ENCODE peak calls at places on chromosome 18, in nine cellular contexts. F, K, S, N, C, T, H, M and P are unnamed samples.

GRCh38 chr18:54612237-54612636 is 21.2 kb downstream of the DYNAP start:
- DNase-seq in F (no peak), K (no peak), S (no peak), N (no peak), C (no peak), T (no peak), H (no peak), M (no peak), P (no peak)

GRCh38 chr18:70288851-70289328 is at the start of gene SOCS6:
- DNase-seq in F (peak), K (peak), S (no peak), N (peak), C (peak), T (peak), H (peak), M (peak), P (no peak)

GRCh38 chr18:59631583-59632181 is 65.5 kb downstream of the CCBE1 start:
- DNase-seq in F (no peak), K (no peak), S (peak), N (peak), C (no peak), T (no peak), H (no peak), M (no peak), P (no peak)

GRCh38 chr18:74524097-74524496 is 10.2 kb upstream of the CNDP1 start:
- DNase-seq in F (no peak), K (no peak), S (peak), N (no peak), C (no peak), T (no peak), H (no peak), M (no peak), P (no peak)

GRCh38 chr18:32771169-32771751 is 1.6 kb downstream of the KLHL14 start:
- DNase-seq in F (no peak), K (no peak), S (no peak), N (peak), C (no peak), T (peak), H (no peak), M (no peak), P (no peak)

GRCh38 chr18:79884963-79885728 is 66.3 kb downstream of the SLC66A2 start:
- DNase-seq in F (no peak), K (no peak), S (no peak), N (no peak), C (peak), T (no peak), H (peak), M (no peak), P (peak)

GRCh38 chr18:76844742-76845477 is 22.6 kb downstream of the ZNF236 start:
- DNase-seq in F (no peak), K (no peak), S (no peak), N (no peak), C (no peak), T (no peak), H (no peak), M (no peak), P (no peak)

GRCh38 chr18:23857756-23858155 is 156.8 kb upstream of the TTC39C start:
- DNase-seq in F (no peak), K (no peak), S (peak), N (no peak), C (no peak), T (no peak), H (no peak), M (no peak), P (peak)

GRCh38 chr18:22494771-22495170 is 77.1 kb upstream of the CTAGE1 start:
- DNase-seq in F (peak), K (no peak), S (no peak), N (no peak), C (no peak), T (no peak), H (no peak), M (no peak), P (no peak)

GRCh38 chr18:75132471-75132870 is 76.5 kb downstream of the PTGR3 start:
- DNase-seq in F (no peak), K (no peak), S (no peak), N (no peak), C (peak), T (no peak), H (no peak), M (no peak), P (peak)

GRCh38 chr18:60391571-60392226 is 19.1 kb upstream of the MC4R start:
- DNase-seq in F (peak), K (no peak), S (no peak), N (peak), C (no peak), T (no peak), H (no peak), M (no peak), P (no peak)

GRCh38 chr18:29184654-29185053 is 1007.7 kb upstream of the CDH2 start:
- DNase-seq in F (no peak), K (no peak), S (no peak), N (no peak), C (no peak), T (no peak), H (no peak), M (no peak), P (no peak)

GRCh38 chr18:79779700-79780190 is 18.0 kb upstream of the KCNG2 start:
- DNase-seq in F (no peak), K (no peak), S (no peak), N (no peak), C (peak), T (no peak), H (no peak), M (no peak), P (no peak)

GRCh38 chr18:3248062-3248669 is 565 bp downstream of the MYL12A start:
- DNase-seq in F (no peak), K (no peak), S (no peak), N (no peak), C (no peak), T (no peak), H (no peak), M (no peak), P (no peak)

GRCh38 chr18:8657873-8658521 is 47.4 kb upstream of the MTCL1 start:
- DNase-seq in F (peak), K (no peak), S (no peak), N (no peak), C (no peak), T (peak), H (no peak), M (no peak), P (no peak)

GRCh38 chr18:25080988-25081387 is 271.0 kb downstream of the ZNF521 start:
- DNase-seq in F (no peak), K (no peak), S (no peak), N (no peak), C (no peak), T (no peak), H (no peak), M (no peak), P (no peak)

GRCh38 chr18:36635414-36636096 is 193.2 kb downstream of the TPGS2 start:
- DNase-seq in F (no peak), K (no peak), S (no peak), N (no peak), C (no peak), T (no peak), H (no peak), M (no peak), P (peak)

GRCh38 chr18:74898965-74899364 is 301.3 kb downstream of the ZNF407 start:
- DNase-seq in F (peak), K (no peak), S (no peak), N (no peak), C (no peak), T (no peak), H (no peak), M (no peak), P (no peak)

GRCh38 chr18:61334491-61334850 is 1.2 kb downstream of the CDH20 start:
- DNase-seq in F (no peak), K (peak), S (no peak), N (no peak), C (no peak), T (peak), H (no peak), M (peak), P (no peak)